ENCODE peak calls at places on chromosome 21, in seven cellular contexts. One of them, this sample, is unnamed.

GRCh38 chr21:15000076-15000475 is 64.7 kb downstream of the NRIP1 start:
- DNase-seq in left ventricle myocardium inferior: no peak
- DNase-seq in fibroblast of lung: peak
- DNase-seq in GM23338: no peak
- DNase-seq in AG09309: no peak
- DNase-seq in activated B cell treated with CpG ODN at 0.5 μM for 24 hours: no peak
- DNase-seq in mucosa of descending colon: no peak
- DNase-seq in this sample: no peak

GRCh38 chr21:44950016-44950326 is 10.1 kb downstream of the SLX9 start:
- DNase-seq in activated B cell treated with CpG ODN at 0.5 μM for 24 hours: no peak
- DNase-seq in mucosa of descending colon: no peak
- DNase-seq in left ventricle myocardium inferior: no peak
- DNase-seq in GM23338: no peak
- DNase-seq in AG09309: no peak
- DNase-seq in fibroblast of lung: no peak
- DNase-seq in this sample: no peak

GRCh38 chr21:45891388-45892155 is 90.0 kb upstream of the COL6A1 start:
- DNase-seq in AG09309: no peak
- DNase-seq in left ventricle myocardium inferior: no peak
- DNase-seq in GM23338: no peak
- DNase-seq in mucosa of descending colon: no peak
- DNase-seq in fibroblast of lung: no peak
- DNase-seq in activated B cell treated with CpG ODN at 0.5 μM for 24 hours: no peak
- DNase-seq in this sample: no peak

GRCh38 chr21:32728455-32729237 is 833 bp upstream of the SYNJ1 start:
- DNase-seq in left ventricle myocardium inferior: no peak
- DNase-seq in fibroblast of lung: no peak
- DNase-seq in mucosa of descending colon: no peak
- DNase-seq in activated B cell treated with CpG ODN at 0.5 μM for 24 hours: no peak
- DNase-seq in GM23338: no peak
- DNase-seq in AG09309: no peak
- DNase-seq in this sample: no peak

GRCh38 chr21:28636988-28637691 is 355.5 kb downstream of the LTN1 start:
- DNase-seq in activated B cell treated with CpG ODN at 0.5 μM for 24 hours: no peak
- DNase-seq in fibroblast of lung: peak
- DNase-seq in mucosa of descending colon: no peak
- DNase-seq in GM23338: no peak
- DNase-seq in AG09309: peak
- DNase-seq in left ventricle myocardium inferior: no peak
- DNase-seq in this sample: no peak

GRCh38 chr21:37459575-37459974 is 93.0 kb downstream of the DYRK1A start:
- DNase-seq in mucosa of descending colon: no peak
- DNase-seq in activated B cell treated with CpG ODN at 0.5 μM for 24 hours: no peak
- DNase-seq in GM23338: no peak
- DNase-seq in fibroblast of lung: peak
- DNase-seq in left ventricle myocardium inferior: no peak
- DNase-seq in AG09309: no peak
- DNase-seq in this sample: no peak

GRCh38 chr21:39221282-39221996 is 38.2 kb upstream of the PSMG1 start:
- DNase-seq in activated B cell treated with CpG ODN at 0.5 μM for 24 hours: no peak
- DNase-seq in GM23338: no peak
- DNase-seq in mucosa of descending colon: no peak
- DNase-seq in AG09309: no peak
- DNase-seq in fibroblast of lung: no peak
- DNase-seq in left ventricle myocardium inferior: no peak
- DNase-seq in this sample: no peak

GRCh38 chr21:27104749-27105439 is 138.0 kb upstream of the ADAMTS5 start:
- DNase-seq in GM23338: no peak
- DNase-seq in activated B cell treated with CpG ODN at 0.5 μM for 24 hours: no peak
- DNase-seq in mucosa of descending colon: no peak
- DNase-seq in left ventricle myocardium inferior: no peak
- DNase-seq in AG09309: peak
- DNase-seq in fibroblast of lung: peak
- DNase-seq in this sample: no peak

GRCh38 chr21:38303300-38303699 is 46.5 kb downstream of the KCNJ15 start:
- DNase-seq in AG09309: peak
- DNase-seq in activated B cell treated with CpG ODN at 0.5 μM for 24 hours: no peak
- DNase-seq in GM23338: no peak
- DNase-seq in mucosa of descending colon: no peak
- DNase-seq in fibroblast of lung: peak
- DNase-seq in left ventricle myocardium inferior: no peak
- DNase-seq in this sample: no peak

GRCh38 chr21:38777521-38777920 is 28.2 kb upstream of the ETS2 start:
- DNase-seq in fibroblast of lung: no peak
- DNase-seq in activated B cell treated with CpG ODN at 0.5 μM for 24 hours: no peak
- DNase-seq in left ventricle myocardium inferior: no peak
- DNase-seq in mucosa of descending colon: no peak
- DNase-seq in AG09309: no peak
- DNase-seq in GM23338: no peak
- DNase-seq in this sample: no peak

GRCh38 chr21:37866027-37866426 is 50.2 kb downstream of the KCNJ6 start:
- DNase-seq in left ventricle myocardium inferior: no peak
- DNase-seq in fibroblast of lung: no peak
- DNase-seq in GM23338: no peak
- DNase-seq in activated B cell treated with CpG ODN at 0.5 μM for 24 hours: no peak
- DNase-seq in AG09309: no peak
- DNase-seq in mucosa of descending colon: no peak
- DNase-seq in this sample: no peak

GRCh38 chr21:33030633-33031032 is 4.9 kb downstream of the OLIG2 start:
- DNase-seq in fibroblast of lung: no peak
- DNase-seq in AG09309: no peak
- DNase-seq in mucosa of descending colon: no peak
- DNase-seq in activated B cell treated with CpG ODN at 0.5 μM for 24 hours: no peak
- DNase-seq in left ventricle myocardium inferior: no peak
- DNase-seq in GM23338: no peak
- DNase-seq in this sample: no peak

GRCh38 chr21:34690793-34691175 is 22.0 kb downstream of the CLIC6 start:
- DNase-seq in AG09309: no peak
- DNase-seq in GM23338: no peak
- DNase-seq in left ventricle myocardium inferior: no peak
- DNase-seq in mucosa of descending colon: no peak
- DNase-seq in fibroblast of lung: no peak
- DNase-seq in activated B cell treated with CpG ODN at 0.5 μM for 24 hours: no peak
- DNase-seq in this sample: no peak

GRCh38 chr21:34690041-34690792 is 21.4 kb downstream of the CLIC6 start:
- DNase-seq in fibroblast of lung: no peak
- DNase-seq in activated B cell treated with CpG ODN at 0.5 μM for 24 hours: no peak
- DNase-seq in mucosa of descending colon: no peak
- DNase-seq in left ventricle myocardium inferior: no peak
- DNase-seq in GM23338: no peak
- DNase-seq in AG09309: no peak
- DNase-seq in this sample: no peak

GRCh38 chr21:34687065-34687464 is 18.3 kb downstream of the CLIC6 start:
- DNase-seq in fibroblast of lung: no peak
- DNase-seq in left ventricle myocardium inferior: no peak
- DNase-seq in AG09309: no peak
- DNase-seq in GM23338: no peak
- DNase-seq in mucosa of descending colon: no peak
- DNase-seq in activated B cell treated with CpG ODN at 0.5 μM for 24 hours: no peak
- DNase-seq in this sample: no peak

GRCh38 chr21:34688715-34689114 is 19.9 kb downstream of the CLIC6 start:
- DNase-seq in fibroblast of lung: no peak
- DNase-seq in GM23338: no peak
- DNase-seq in activated B cell treated with CpG ODN at 0.5 μM for 24 hours: no peak
- DNase-seq in mucosa of descending colon: no peak
- DNase-seq in AG09309: no peak
- DNase-seq in left ventricle myocardium inferior: no peak
- DNase-seq in this sample: no peak

DNA sequence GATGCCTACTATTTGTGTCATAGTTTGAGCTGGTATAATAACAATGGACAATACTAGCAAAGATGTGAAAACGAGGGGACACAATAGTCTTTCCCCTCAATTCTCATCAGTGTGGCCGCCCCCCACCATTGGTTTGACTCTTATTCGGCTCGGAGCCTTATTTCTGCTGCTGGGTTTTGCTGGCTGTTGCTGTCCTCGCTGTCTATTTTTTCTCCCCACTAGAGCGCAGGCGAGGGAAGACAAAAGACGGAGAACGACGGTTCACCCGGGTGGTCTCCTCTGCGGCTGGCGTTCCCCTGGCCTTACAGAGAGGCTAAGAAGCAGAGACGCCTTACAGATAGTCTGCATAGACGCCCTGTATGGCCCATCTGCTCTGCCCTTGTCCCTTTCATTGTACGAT is 19.4 kb downstream of the CLIC6 start:
- DNase-seq in activated B cell treated with CpG ODN at 0.5 μM for 24 hours: no peak
- DNase-seq in mucosa of descending colon: no peak
- DNase-seq in AG09309: no peak
- DNase-seq in GM23338: peak
- DNase-seq in left ventricle myocardium inferior: no peak
- DNase-seq in fibroblast of lung: peak
- DNase-seq in this sample: no peak
- TF ChIP-seq CTCF in activated B cell treated with CpG ODN at 0.5 μM for 24 hours: no peak
- TF ChIP-seq CTCF in mucosa of descending colon: no peak
- TF ChIP-seq CTCF in AG09309: no peak
- TF ChIP-seq CTCF in GM23338: peak
- TF ChIP-seq CTCF in left ventricle myocardium inferior: no peak
- TF ChIP-seq CTCF in fibroblast of lung: peak
- TF ChIP-seq CTCF in this sample: no peak

DNA sequence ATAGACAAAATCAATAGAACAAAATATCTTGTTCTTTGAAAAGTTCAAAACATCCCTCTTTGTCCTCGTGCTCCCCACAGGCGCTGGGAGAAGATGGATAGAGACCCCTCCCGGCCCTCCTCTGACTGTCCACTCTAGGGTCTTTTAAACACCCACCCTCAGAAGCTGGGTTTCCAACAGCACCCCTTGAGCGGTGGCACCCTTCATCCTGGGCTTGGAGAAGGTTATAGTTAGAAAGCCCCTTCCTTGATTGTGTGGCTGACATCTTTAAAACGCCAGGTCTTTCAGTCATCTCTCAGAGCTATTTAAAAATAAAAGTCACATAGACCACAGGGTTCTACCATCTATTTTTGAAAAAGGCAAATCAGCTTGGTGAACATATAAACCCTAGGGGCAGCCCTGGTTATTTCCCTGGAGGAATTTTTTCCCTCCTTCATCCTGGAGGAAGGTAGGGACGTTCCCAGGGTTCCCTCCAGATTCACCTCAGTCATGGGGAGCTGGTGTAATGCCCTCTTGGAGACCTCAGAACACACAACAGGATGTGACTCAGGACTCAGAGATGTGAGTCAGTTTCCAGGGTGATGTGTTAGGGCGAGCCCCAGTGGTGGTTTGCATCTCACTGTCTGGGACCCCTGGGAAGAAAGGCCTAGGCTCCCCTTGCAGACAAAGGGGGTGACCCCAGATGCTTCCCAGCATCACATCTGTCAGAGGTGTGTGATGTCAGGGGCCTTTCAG is 138.5 kb downstream of the CLIC6 start:
- DNase-seq in mucosa of descending colon: no peak
- DNase-seq in activated B cell treated with CpG ODN at 0.5 μM for 24 hours: no peak
- DNase-seq in AG09309: peak
- DNase-seq in GM23338: no peak
- DNase-seq in fibroblast of lung: peak
- DNase-seq in left ventricle myocardium inferior: no peak
- DNase-seq in this sample: peak
- TF ChIP-seq CTCF in mucosa of descending colon: no peak
- TF ChIP-seq CTCF in activated B cell treated with CpG ODN at 0.5 μM for 24 hours: no peak
- TF ChIP-seq CTCF in AG09309: no peak
- TF ChIP-seq CTCF in GM23338: no peak
- TF ChIP-seq CTCF in fibroblast of lung: peak
- TF ChIP-seq CTCF in left ventricle myocardium inferior: no peak
- TF ChIP-seq CTCF in this sample: no peak

DNA sequence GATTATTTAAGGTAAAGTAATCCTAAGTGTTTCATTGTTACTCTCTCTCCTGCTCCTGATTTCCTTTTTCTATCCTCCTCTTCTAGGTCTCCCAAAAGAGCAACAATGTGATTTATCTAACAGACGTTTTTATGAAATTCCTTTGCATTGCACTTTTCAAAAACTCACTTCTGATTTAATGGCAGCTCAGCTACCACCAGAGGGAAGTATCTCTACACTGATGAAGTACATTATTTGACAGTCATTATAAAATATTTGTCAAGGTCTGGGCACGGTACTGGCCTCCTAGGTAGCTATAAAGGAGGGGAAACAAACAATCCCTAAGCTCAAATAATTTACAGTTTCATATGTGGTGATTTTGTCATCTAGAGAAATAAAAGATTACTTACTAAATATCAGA is 15.6 kb downstream of the TMPRSS15 start:
- DNase-seq in AG09309: no peak
- DNase-seq in GM23338: peak
- DNase-seq in activated B cell treated with CpG ODN at 0.5 μM for 24 hours: no peak
- DNase-seq in fibroblast of lung: no peak
- DNase-seq in mucosa of descending colon: no peak
- DNase-seq in left ventricle myocardium inferior: no peak
- DNase-seq in this sample: no peak
- TF ChIP-seq CTCF in AG09309: no peak
- TF ChIP-seq CTCF in GM23338: peak
- TF ChIP-seq CTCF in activated B cell treated with CpG ODN at 0.5 μM for 24 hours: no peak
- TF ChIP-seq CTCF in fibroblast of lung: no peak
- TF ChIP-seq CTCF in mucosa of descending colon: no peak
- TF ChIP-seq CTCF in left ventricle myocardium inferior: no peak
- TF ChIP-seq CTCF in this sample: no peak

DNA sequence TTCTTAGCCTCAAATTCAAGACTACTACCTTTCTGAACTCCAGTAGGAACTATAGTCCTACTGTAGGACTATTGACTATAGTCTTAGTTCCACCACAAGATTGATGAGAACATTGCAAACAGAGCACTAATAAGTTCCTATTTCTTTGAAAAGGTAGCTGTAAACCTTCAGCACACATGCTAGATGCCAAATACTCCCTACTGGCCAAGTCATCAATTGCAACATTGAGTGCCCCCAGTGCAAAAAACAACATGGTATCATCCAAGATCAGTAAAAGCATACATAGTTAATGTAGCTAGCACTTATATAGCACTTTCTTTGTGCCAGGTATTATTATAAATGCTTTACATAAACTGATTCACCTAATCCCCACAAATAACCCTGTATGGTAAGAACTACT is 99.8 kb downstream of the MRPL39 start:
- DNase-seq in fibroblast of lung: no peak
- DNase-seq in AG09309: no peak
- DNase-seq in activated B cell treated with CpG ODN at 0.5 μM for 24 hours: no peak
- DNase-seq in left ventricle myocardium inferior: no peak
- DNase-seq in GM23338: peak
- DNase-seq in mucosa of descending colon: no peak
- DNase-seq in this sample: no peak
- TF ChIP-seq CTCF in fibroblast of lung: peak
- TF ChIP-seq CTCF in AG09309: no peak
- TF ChIP-seq CTCF in activated B cell treated with CpG ODN at 0.5 μM for 24 hours: no peak
- TF ChIP-seq CTCF in left ventricle myocardium inferior: no peak
- TF ChIP-seq CTCF in GM23338: peak
- TF ChIP-seq CTCF in mucosa of descending colon: no peak
- TF ChIP-seq CTCF in this sample: no peak

GRCh38 chr21:23613014-23613413 is 1994.3 kb downstream of the MRPL39 start:
- DNase-seq in left ventricle myocardium inferior: no peak
- DNase-seq in AG09309: no peak
- DNase-seq in GM23338: no peak
- DNase-seq in mucosa of descending colon: no peak
- DNase-seq in activated B cell treated with CpG ODN at 0.5 μM for 24 hours: no peak
- DNase-seq in fibroblast of lung: no peak
- DNase-seq in this sample: no peak
- TF ChIP-seq CTCF in left ventricle myocardium inferior: no peak
- TF ChIP-seq CTCF in AG09309: no peak
- TF ChIP-seq CTCF in GM23338: no peak
- TF ChIP-seq CTCF in mucosa of descending colon: no peak
- TF ChIP-seq CTCF in activated B cell treated with CpG ODN at 0.5 μM for 24 hours: no peak
- TF ChIP-seq CTCF in fibroblast of lung: no peak
- TF ChIP-seq CTCF in this sample: no peak

DNA sequence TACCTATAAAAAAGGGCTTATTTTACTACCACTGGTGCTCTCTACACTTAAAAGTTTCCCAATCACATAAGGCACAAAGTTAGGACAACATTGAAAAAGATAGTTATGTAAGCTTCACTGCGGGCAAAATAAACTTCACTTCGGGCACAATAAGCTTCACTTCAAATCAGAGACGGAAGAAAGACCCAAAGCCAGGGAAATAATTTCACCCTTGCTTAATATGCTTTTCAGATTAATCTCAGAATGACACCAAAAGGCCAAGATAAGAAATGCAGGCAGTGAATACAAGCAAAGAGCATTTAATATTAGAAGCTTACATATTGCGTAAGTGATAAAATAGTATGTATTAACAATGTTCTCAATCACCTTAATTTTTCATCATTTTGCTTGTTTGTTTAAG is 444.2 kb downstream of the SETD4 start:
- DNase-seq in activated B cell treated with CpG ODN at 0.5 μM for 24 hours: no peak
- DNase-seq in GM23338: no peak
- DNase-seq in fibroblast of lung: peak
- DNase-seq in mucosa of descending colon: no peak
- DNase-seq in left ventricle myocardium inferior: no peak
- DNase-seq in AG09309: peak
- DNase-seq in this sample: no peak
- TF ChIP-seq CTCF in activated B cell treated with CpG ODN at 0.5 μM for 24 hours: no peak
- TF ChIP-seq CTCF in GM23338: no peak
- TF ChIP-seq CTCF in fibroblast of lung: peak
- TF ChIP-seq CTCF in mucosa of descending colon: no peak
- TF ChIP-seq CTCF in left ventricle myocardium inferior: peak
- TF ChIP-seq CTCF in AG09309: peak
- TF ChIP-seq CTCF in this sample: no peak

This sample was measured in omental fat pad.